ENCODE peak calls at places on chromosomes 5 and 9, in ten cellular contexts. One of them, this sample, is unnamed.

GRCh38 chr9:109590945-109591344 is 92.8 kb upstream of the PTPN3 start:
- DNase-seq in AG09319: no peak
- DNase-seq in astrocyte: peak
- DNase-seq in progenitor cell of endocrine pancreas: no peak
- DNase-seq in astrocyte of the spinal cord: no peak
- DNase-seq in endothelial cell: no peak
- DNase-seq in OCI-LY7: no peak
- DNase-seq in endodermal cell: no peak
- DNase-seq in osteocyte: no peak
- DNase-seq in Calu3: no peak
- DNase-seq in this sample: no peak

GRCh38 chr5:150295741-150296486 is 6.3 kb upstream of the CAMK2A start:
- DNase-seq in osteocyte: no peak
- DNase-seq in progenitor cell of endocrine pancreas: no peak
- DNase-seq in Calu3: no peak
- DNase-seq in endothelial cell: no peak
- DNase-seq in endodermal cell: no peak
- DNase-seq in AG09319: no peak
- DNase-seq in astrocyte: no peak
- DNase-seq in OCI-LY7: no peak
- DNase-seq in astrocyte of the spinal cord: no peak
- DNase-seq in this sample: no peak

GRCh38 chr9:34380034-34380510 is 3.4 kb upstream of the MYORG start:
- DNase-seq in endothelial cell: peak
- DNase-seq in AG09319: no peak
- DNase-seq in progenitor cell of endocrine pancreas: no peak
- DNase-seq in osteocyte: peak
- DNase-seq in astrocyte: no peak
- DNase-seq in OCI-LY7: peak
- DNase-seq in Calu3: no peak
- DNase-seq in astrocyte of the spinal cord: no peak
- DNase-seq in endodermal cell: no peak
- DNase-seq in this sample: no peak

GRCh38 chr9:120538339-120538738 is 41.6 kb downstream of the CDK5RAP2 start:
- DNase-seq in endothelial cell: no peak
- DNase-seq in progenitor cell of endocrine pancreas: no peak
- DNase-seq in Calu3: no peak
- DNase-seq in osteocyte: no peak
- DNase-seq in astrocyte of the spinal cord: peak
- DNase-seq in astrocyte: no peak
- DNase-seq in OCI-LY7: no peak
- DNase-seq in AG09319: no peak
- DNase-seq in endodermal cell: no peak
- DNase-seq in this sample: no peak

GRCh38 chr5:115801152-115801551 is 15.3 kb downstream of the CDO1 start:
- DNase-seq in endodermal cell: no peak
- DNase-seq in endothelial cell: no peak
- DNase-seq in AG09319: no peak
- DNase-seq in astrocyte: no peak
- DNase-seq in osteocyte: no peak
- DNase-seq in OCI-LY7: no peak
- DNase-seq in progenitor cell of endocrine pancreas: no peak
- DNase-seq in astrocyte of the spinal cord: no peak
- DNase-seq in Calu3: no peak
- DNase-seq in this sample: no peak

GRCh38 chr5:115349001-115349817 is 52.8 kb upstream of the CCDC112 start:
- DNase-seq in OCI-LY7: no peak
- DNase-seq in astrocyte: peak
- DNase-seq in astrocyte of the spinal cord: peak
- DNase-seq in osteocyte: no peak
- DNase-seq in Calu3: peak
- DNase-seq in AG09319: peak
- DNase-seq in endothelial cell: no peak
- DNase-seq in progenitor cell of endocrine pancreas: no peak
- DNase-seq in endodermal cell: no peak
- DNase-seq in this sample: peak

GRCh38 chr5:132022737-132023136 is 11.3 kb upstream of the ACSL6 start:
- DNase-seq in AG09319: no peak
- DNase-seq in astrocyte: no peak
- DNase-seq in osteocyte: no peak
- DNase-seq in OCI-LY7: no peak
- DNase-seq in endothelial cell: no peak
- DNase-seq in endodermal cell: no peak
- DNase-seq in progenitor cell of endocrine pancreas: no peak
- DNase-seq in astrocyte of the spinal cord: no peak
- DNase-seq in Calu3: no peak
- DNase-seq in this sample: no peak

GRCh38 chr5:149268928-149269557 is 2.6 kb upstream of the AFAP1L1 start:
- DNase-seq in endothelial cell: no peak
- DNase-seq in astrocyte of the spinal cord: peak
- DNase-seq in osteocyte: no peak
- DNase-seq in OCI-LY7: peak
- DNase-seq in AG09319: no peak
- DNase-seq in progenitor cell of endocrine pancreas: no peak
- DNase-seq in astrocyte: peak
- DNase-seq in Calu3: peak
- DNase-seq in endodermal cell: no peak
- DNase-seq in this sample: no peak

GRCh38 chr9:78109075-78109474 is 77.5 kb upstream of the GNAQ start:
- DNase-seq in astrocyte: no peak
- DNase-seq in progenitor cell of endocrine pancreas: no peak
- DNase-seq in endodermal cell: no peak
- DNase-seq in osteocyte: no peak
- DNase-seq in Calu3: no peak
- DNase-seq in AG09319: no peak
- DNase-seq in astrocyte of the spinal cord: no peak
- DNase-seq in OCI-LY7: no peak
- DNase-seq in endothelial cell: no peak
- DNase-seq in this sample: no peak

GRCh38 chr5:61449756-61450155 is 117.7 kb downstream of the ZSWIM6 start:
- DNase-seq in endodermal cell: no peak
- DNase-seq in progenitor cell of endocrine pancreas: no peak
- DNase-seq in astrocyte of the spinal cord: no peak
- DNase-seq in endothelial cell: no peak
- DNase-seq in osteocyte: no peak
- DNase-seq in Calu3: peak
- DNase-seq in AG09319: no peak
- DNase-seq in OCI-LY7: no peak
- DNase-seq in astrocyte: no peak
- DNase-seq in this sample: no peak

GRCh38 chr9:20238921-20239320 is 383.4 kb downstream of the MLLT3 start:
- DNase-seq in astrocyte: no peak
- DNase-seq in progenitor cell of endocrine pancreas: no peak
- DNase-seq in osteocyte: no peak
- DNase-seq in endodermal cell: no peak
- DNase-seq in Calu3: no peak
- DNase-seq in AG09319: no peak
- DNase-seq in endothelial cell: no peak
- DNase-seq in OCI-LY7: no peak
- DNase-seq in astrocyte of the spinal cord: no peak
- DNase-seq in this sample: no peak

GRCh38 chr5:110414360-110414759 is 312.1 kb downstream of the TMEM232 start:
- DNase-seq in endothelial cell: no peak
- DNase-seq in OCI-LY7: no peak
- DNase-seq in osteocyte: no peak
- DNase-seq in progenitor cell of endocrine pancreas: no peak
- DNase-seq in AG09319: no peak
- DNase-seq in endodermal cell: no peak
- DNase-seq in astrocyte: peak
- DNase-seq in Calu3: peak
- DNase-seq in astrocyte of the spinal cord: peak
- DNase-seq in this sample: no peak
- TF ChIP-seq CTCF in endothelial cell: peak
- TF ChIP-seq CTCF in OCI-LY7: peak
- TF ChIP-seq CTCF in osteocyte: peak
- TF ChIP-seq CTCF in progenitor cell of endocrine pancreas: peak
- TF ChIP-seq CTCF in AG09319: peak
- TF ChIP-seq CTCF in endodermal cell: peak
- TF ChIP-seq CTCF in astrocyte: peak
- TF ChIP-seq CTCF in Calu3: no peak
- TF ChIP-seq CTCF in astrocyte of the spinal cord: peak
- TF ChIP-seq CTCF in this sample: peak

GRCh38 chr9:97280755-97281330 is 26.6 kb upstream of the CCDC180 start:
- DNase-seq in endodermal cell: no peak
- DNase-seq in osteocyte: no peak
- DNase-seq in AG09319: no peak
- DNase-seq in astrocyte of the spinal cord: no peak
- DNase-seq in endothelial cell: no peak
- DNase-seq in astrocyte: no peak
- DNase-seq in Calu3: no peak
- DNase-seq in progenitor cell of endocrine pancreas: no peak
- DNase-seq in OCI-LY7: no peak
- DNase-seq in this sample: no peak

GRCh38 chr9:97283768-97284167 is 23.7 kb upstream of the CCDC180 start:
- DNase-seq in progenitor cell of endocrine pancreas: no peak
- DNase-seq in astrocyte: no peak
- DNase-seq in AG09319: no peak
- DNase-seq in endodermal cell: no peak
- DNase-seq in Calu3: no peak
- DNase-seq in endothelial cell: no peak
- DNase-seq in OCI-LY7: no peak
- DNase-seq in osteocyte: no peak
- DNase-seq in astrocyte of the spinal cord: no peak
- DNase-seq in this sample: no peak

DNA sequence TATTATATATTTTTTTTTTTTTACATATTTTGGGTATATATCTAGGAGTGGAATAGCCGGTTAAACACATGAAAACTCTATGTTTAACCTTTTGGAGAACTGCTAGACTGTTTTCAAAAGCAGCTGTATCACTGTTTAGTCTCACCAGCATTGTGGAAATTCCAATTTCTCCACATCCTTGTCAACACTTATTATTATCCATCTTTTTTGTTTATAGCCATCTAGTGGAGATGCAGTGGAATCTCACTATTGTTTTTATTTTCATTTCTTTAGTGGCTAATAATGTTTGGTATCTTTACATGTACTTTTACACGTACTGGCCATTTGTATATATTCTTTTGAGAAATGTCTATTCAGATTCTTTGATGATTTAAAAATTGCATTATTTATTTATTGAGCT is 22.7 kb upstream of the CCDC180 start:
- DNase-seq in endothelial cell: no peak
- DNase-seq in OCI-LY7: no peak
- DNase-seq in astrocyte: no peak
- DNase-seq in AG09319: no peak
- DNase-seq in Calu3: no peak
- DNase-seq in endodermal cell: no peak
- DNase-seq in progenitor cell of endocrine pancreas: no peak
- DNase-seq in astrocyte of the spinal cord: no peak
- DNase-seq in osteocyte: no peak
- DNase-seq in this sample: no peak
- TF ChIP-seq CTCF in endothelial cell: no peak
- TF ChIP-seq CTCF in OCI-LY7: peak
- TF ChIP-seq CTCF in astrocyte: no peak
- TF ChIP-seq CTCF in AG09319: no peak
- TF ChIP-seq CTCF in Calu3: no peak
- TF ChIP-seq CTCF in endodermal cell: peak
- TF ChIP-seq CTCF in progenitor cell of endocrine pancreas: peak
- TF ChIP-seq CTCF in astrocyte of the spinal cord: no peak
- TF ChIP-seq CTCF in osteocyte: no peak
- TF ChIP-seq CTCF in this sample: no peak

GRCh38 chr5:10455273-10455670 is 13.6 kb downstream of the ROPN1L start:
- DNase-seq in endodermal cell: peak
- DNase-seq in AG09319: no peak
- DNase-seq in osteocyte: no peak
- DNase-seq in Calu3: no peak
- DNase-seq in astrocyte: no peak
- DNase-seq in astrocyte of the spinal cord: no peak
- DNase-seq in progenitor cell of endocrine pancreas: no peak
- DNase-seq in endothelial cell: no peak
- DNase-seq in OCI-LY7: no peak
- DNase-seq in this sample: no peak

GRCh38 chr5:10456583-10457562 is 15.2 kb downstream of the ROPN1L start:
- DNase-seq in osteocyte: no peak
- DNase-seq in endodermal cell: peak
- DNase-seq in AG09319: no peak
- DNase-seq in Calu3: no peak
- DNase-seq in astrocyte of the spinal cord: peak
- DNase-seq in progenitor cell of endocrine pancreas: no peak
- DNase-seq in astrocyte: peak
- DNase-seq in OCI-LY7: no peak
- DNase-seq in endothelial cell: no peak
- DNase-seq in this sample: no peak

GRCh38 chr5:10459080-10460055 is 17.7 kb downstream of the ROPN1L start:
- DNase-seq in AG09319: no peak
- DNase-seq in astrocyte of the spinal cord: no peak
- DNase-seq in progenitor cell of endocrine pancreas: no peak
- DNase-seq in astrocyte: no peak
- DNase-seq in osteocyte: no peak
- DNase-seq in Calu3: no peak
- DNase-seq in OCI-LY7: no peak
- DNase-seq in endothelial cell: no peak
- DNase-seq in endodermal cell: peak
- DNase-seq in this sample: no peak

GRCh38 chr5:10460252-10460906 is 18.7 kb downstream of the ROPN1L start:
- DNase-seq in endodermal cell: no peak
- DNase-seq in osteocyte: no peak
- DNase-seq in Calu3: no peak
- DNase-seq in OCI-LY7: peak
- DNase-seq in astrocyte: no peak
- DNase-seq in endothelial cell: no peak
- DNase-seq in AG09319: no peak
- DNase-seq in progenitor cell of endocrine pancreas: no peak
- DNase-seq in astrocyte of the spinal cord: no peak
- DNase-seq in this sample: no peak

GRCh38 chr5:10457682-10458574 is 16.2 kb downstream of the ROPN1L start:
- DNase-seq in astrocyte of the spinal cord: no peak
- DNase-seq in endothelial cell: peak
- DNase-seq in astrocyte: no peak
- DNase-seq in endodermal cell: peak
- DNase-seq in AG09319: no peak
- DNase-seq in Calu3: no peak
- DNase-seq in OCI-LY7: no peak
- DNase-seq in osteocyte: no peak
- DNase-seq in progenitor cell of endocrine pancreas: no peak
- DNase-seq in this sample: no peak
- TF ChIP-seq CTCF in astrocyte of the spinal cord: no peak
- TF ChIP-seq CTCF in endothelial cell: no peak
- TF ChIP-seq CTCF in astrocyte: no peak
- TF ChIP-seq CTCF in endodermal cell: no peak
- TF ChIP-seq CTCF in AG09319: no peak
- TF ChIP-seq CTCF in Calu3: no peak
- TF ChIP-seq CTCF in OCI-LY7: no peak
- TF ChIP-seq CTCF in osteocyte: no peak
- TF ChIP-seq CTCF in progenitor cell of endocrine pancreas: no peak
- TF ChIP-seq CTCF in this sample: no peak

GRCh38 chr9:137190315-137190853 is 1.9 kb downstream of the SSNA1 start:
- DNase-seq in Calu3: no peak
- DNase-seq in osteocyte: no peak
- DNase-seq in endodermal cell: no peak
- DNase-seq in OCI-LY7: no peak
- DNase-seq in AG09319: no peak
- DNase-seq in endothelial cell: no peak
- DNase-seq in astrocyte of the spinal cord: no peak
- DNase-seq in astrocyte: no peak
- DNase-seq in progenitor cell of endocrine pancreas: no peak
- DNase-seq in this sample: no peak
- TF ChIP-seq CTCF in Calu3: no peak
- TF ChIP-seq CTCF in osteocyte: no peak
- TF ChIP-seq CTCF in endodermal cell: no peak
- TF ChIP-seq CTCF in OCI-LY7: no peak
- TF ChIP-seq CTCF in AG09319: no peak
- TF ChIP-seq CTCF in endothelial cell: no peak
- TF ChIP-seq CTCF in astrocyte of the spinal cord: no peak
- TF ChIP-seq CTCF in astrocyte: no peak
- TF ChIP-seq CTCF in progenitor cell of endocrine pancreas: no peak
- TF ChIP-seq CTCF in this sample: peak